ENCODE peak calls at places on chromosomes 5 and 9, in ten cellular contexts. O is right atrium auricular region, K is GM12878, B is cardiac muscle cell, J is lower lobe of right lung, H is fibroblast of lung, Z is HAP-1, V is upper lobe of left lung, R is heart left ventricle, C is SJSA1. X is an unnamed sample. For H3K36me3 and H3K4me1, the result is how much of the 10 kb centered on the place peaks cover.

GRCh38 chr5:81172710-81173109 is 60.4 kb upstream of the CKMT2 start:
- DNase-seq in O (no peak), K (no peak), B (no peak), J (no peak), H (no peak), Z (no peak), V (no peak), R (no peak), C (no peak), X (no peak)

GRCh38 chr9:135544981-135545635 is 818 bp upstream of the OBP2A start:
- DNase-seq in O (no peak), K (no peak), B (no peak), J (no peak), H (no peak), Z (no peak), V (peak), R (no peak), C (no peak), X (no peak)

GRCh38 chr5:110896901-110897300 is 158.1 kb downstream of the SLC25A46 start:
- DNase-seq in O (no peak), K (no peak), B (peak), J (no peak), H (peak), Z (no peak), V (no peak), R (no peak), C (no peak), X (no peak)

GRCh38 chr5:138874771-138875628 is at the start of gene LRRTM2:
- DNase-seq in O (no peak), K (no peak), B (peak), J (no peak), H (peak), Z (no peak), V (no peak), R (no peak), C (peak), X (no peak)

GRCh38 chr5:25744908-25745307 is 1100.1 kb upstream of the CDH10 start:
- DNase-seq in O (no peak), K (no peak), B (no peak), J (no peak), H (no peak), Z (no peak), V (no peak), R (no peak), C (no peak), X (no peak)

GRCh38 chr5:164188733-164189148 is 683.3 kb downstream of the MAT2B start:
- DNase-seq in O (no peak), K (no peak), B (no peak), J (no peak), H (no peak), Z (no peak), V (no peak), R (no peak), C (no peak), X (no peak)

GRCh38 chr9:100700689-100701318 is 122.9 kb downstream of the CAVIN4 start:
- DNase-seq in O (no peak), K (no peak), B (peak), J (no peak), H (no peak), Z (peak), V (no peak), R (no peak), C (peak), X (no peak)

GRCh38 chr9:76957258-76957657 is 51.3 kb upstream of the PRUNE2 start:
- DNase-seq in O (no peak), K (no peak), B (no peak), J (no peak), H (no peak), Z (no peak), V (no peak), R (no peak), C (no peak), X (no peak)

GRCh38 chr9:19208653-19209052 is 21.8 kb upstream of the DENND4C start:
- DNase-seq in O (no peak), K (no peak), B (no peak), J (no peak), H (no peak), Z (no peak), V (no peak), R (no peak), C (no peak), X (no peak)

GRCh38 chr9:131670247-131670681 is 69.6 kb downstream of the RAPGEF1 start:
- DNase-seq in O (peak), K (no peak), B (no peak), J (peak), H (no peak), Z (no peak), V (no peak), R (peak), C (no peak), X (no peak)

GRCh38 chr5:178348356-178349146 is 115.9 kb upstream of the PHYKPL start:
- DNase-seq in O (no peak), K (no peak), B (no peak), J (peak), H (no peak), Z (no peak), V (no peak), R (peak), C (no peak), X (no peak)

GRCh38 chr9:116683535-116683934 is 3.6 kb upstream of the TRIM32 start:
- DNase-seq in O (no peak), K (no peak), B (no peak), J (no peak), H (no peak), Z (no peak), V (no peak), R (no peak), C (no peak), X (no peak)

GRCh38 chr5:100520348-100520747 is 14.8 kb upstream of the FAM174A start:
- DNase-seq in O (no peak), K (no peak), B (no peak), J (no peak), H (no peak), Z (peak), V (no peak), R (no peak), C (no peak), X (no peak)

GRCh38 chr5:84274585-84275468 is 109.9 kb downstream of the EDIL3 start:
- DNase-seq in O (no peak), K (no peak), B (peak), J (no peak), H (peak), Z (peak), V (no peak), R (no peak), C (peak), X (no peak)

GRCh38 chr9:38392235-38393127 is at the start of gene ALDH1B1:
- DNase-seq in O (peak), K (peak), B (peak), J (peak), H (peak), Z (peak), V (peak), R (peak), C (peak), X (peak)

GRCh38 chr5:81749186-81749561 is 1.7 kb downstream of the SSBP2 start:
- DNase-seq in O (no peak), K (no peak), B (peak), J (no peak), H (peak), Z (no peak), V (no peak), R (no peak), C (no peak), X (no peak)

GRCh38 chr9:16712800-16713199 is 157.7 kb downstream of the BNC2 start:
- DNase-seq in O (no peak), K (no peak), B (no peak), J (no peak), H (no peak), Z (no peak), V (no peak), R (no peak), C (no peak), X (no peak)

GRCh38 chr9:123128591-123128990 is 95.1 kb downstream of the GPR21 start:
- DNase-seq in O (no peak), K (no peak), B (no peak), J (no peak), H (no peak), Z (no peak), V (no peak), R (no peak), C (no peak), X (no peak)
- H3K36me3 ChIP-seq in O (under half), K (under half), B (under half), J (under half), H (under half), Z (under half), V (under half), R (under half), C (under half), X (under half)

GRCh38 chr9:92969516-92970466 is 22.5 kb downstream of the FGD3 start:
- DNase-seq in O (peak), K (no peak), B (no peak), J (no peak), H (no peak), Z (no peak), V (peak), R (no peak), C (no peak), X (no peak)
- H3K4me1 ChIP-seq in O (under half), K (under half), B (under half), J (under half), H (under half), Z (under half), V (under half), R (under half), C (under half), X (under half)

GRCh38 chr9:87656485-87656884 is 69.4 kb upstream of the CTSL start:
- DNase-seq in O (no peak), K (no peak), B (peak), J (no peak), H (peak), Z (no peak), V (no peak), R (no peak), C (peak), X (no peak)
- H3K36me3 ChIP-seq in O (under half), K (under half), B (under half), J (under half), H (under half), Z (under half), V (under half), R (under half), C (half or more), X (under half)

DNA sequence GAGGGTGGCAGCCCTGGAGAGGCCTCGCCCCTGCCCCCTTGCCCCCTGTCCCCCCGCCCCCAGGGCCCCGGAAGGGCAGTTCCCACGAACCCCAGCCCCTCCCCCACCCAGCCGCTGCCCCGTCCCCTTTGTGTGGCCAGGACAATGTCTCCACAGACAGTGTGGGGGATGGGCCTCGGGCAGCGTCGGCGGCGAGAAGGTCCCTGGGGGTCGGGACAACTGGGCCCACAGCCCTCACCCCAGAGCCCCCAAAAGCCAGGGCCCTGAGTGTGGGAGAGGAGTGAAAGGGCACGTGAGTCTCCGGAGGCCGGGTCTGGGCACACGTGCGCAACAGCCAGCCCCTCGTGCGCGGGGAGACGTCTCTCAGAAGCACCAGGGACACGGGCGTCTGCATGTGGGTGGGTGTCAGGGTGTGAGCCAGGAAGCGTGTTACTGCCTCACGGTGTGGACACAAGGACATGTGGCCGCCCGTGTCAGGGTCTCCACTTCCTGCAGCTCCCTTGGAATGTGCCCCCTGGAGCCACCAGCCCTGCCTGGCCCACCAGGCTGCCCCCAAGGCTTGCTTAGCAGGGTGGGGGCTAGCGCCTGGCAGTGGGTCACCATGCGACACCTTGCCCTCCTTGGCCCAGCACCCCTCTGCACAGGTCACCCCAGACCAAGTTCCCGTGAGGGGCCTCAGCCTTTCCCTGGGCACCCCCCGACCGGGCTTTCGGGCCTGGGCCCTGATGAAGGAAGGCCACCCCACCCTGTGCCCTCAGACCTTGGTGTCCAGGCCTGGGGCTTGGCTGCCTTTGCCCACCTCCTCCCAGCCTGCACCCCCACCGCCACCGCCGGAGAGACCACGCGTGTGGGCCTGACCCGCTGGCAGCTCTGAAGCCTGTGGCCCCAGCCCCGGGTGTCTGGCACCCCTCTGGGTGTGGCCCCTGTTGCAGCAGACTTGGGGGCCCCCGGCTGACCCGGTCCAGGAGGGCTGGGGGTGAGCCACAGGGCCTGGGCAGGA is 12.8 kb upstream of the NRARP start:
- DNase-seq in O (no peak), K (no peak), B (no peak), J (no peak), H (no peak), Z (peak), V (peak), R (peak), C (no peak), X (peak)
- H3K4me1 ChIP-seq in O (half or more), K (under half), B (under half), J (under half), H (under half), Z (under half), V (under half), R (half or more), C (under half), X (under half)

DNA sequence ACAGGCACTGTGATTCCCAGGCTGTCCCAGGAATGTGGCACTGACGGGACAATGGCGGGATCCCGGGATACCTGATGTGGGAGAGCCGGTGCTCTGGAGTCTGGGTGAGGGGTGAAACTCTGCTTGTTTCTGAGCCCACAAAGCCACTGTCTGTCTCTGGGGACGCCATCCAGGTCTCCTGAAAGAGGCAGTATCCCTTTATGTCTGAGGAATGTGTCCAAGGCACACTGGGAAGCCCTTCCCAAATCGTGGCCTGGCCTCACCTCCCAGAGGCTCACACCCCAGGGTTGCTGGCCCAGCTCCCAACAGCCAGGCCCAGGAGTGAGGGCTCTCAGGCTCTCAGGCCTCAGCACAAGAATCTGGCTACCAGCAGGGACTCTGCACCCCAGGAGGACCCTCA is 27.1 kb downstream of the ORM2 start:
- DNase-seq in O (no peak), K (no peak), B (no peak), J (no peak), H (no peak), Z (no peak), V (no peak), R (no peak), C (no peak), X (no peak)
- H3K36me3 ChIP-seq in O (half or more), K (under half), B (under half), J (half or more), H (under half), Z (under half), V (half or more), R (under half), C (under half), X (under half)

GRCh38 chr5:114411380-114411931 is 49.6 kb downstream of the KCNN2 start:
- DNase-seq in O (no peak), K (no peak), B (no peak), J (no peak), H (no peak), Z (no peak), V (no peak), R (no peak), C (no peak), X (no peak)
- H3K4me1 ChIP-seq in O (under half), K (under half), B (under half), J (under half), H (under half), Z (under half), V (under half), R (under half), C (under half), X (under half)

GRCh38 chr5:124584991-124585715 is 161.3 kb downstream of the ZNF608 start:
- DNase-seq in O (no peak), K (no peak), B (no peak), J (no peak), H (no peak), Z (no peak), V (no peak), R (no peak), C (no peak), X (no peak)

GRCh38 chr5:124583469-124584350 is 162.7 kb downstream of the ZNF608 start:
- DNase-seq in O (no peak), K (peak), B (peak), J (no peak), H (peak), Z (no peak), V (no peak), R (no peak), C (peak), X (no peak)

GRCh38 chr5:124580512-124580911 is 165.9 kb downstream of the ZNF608 start:
- DNase-seq in O (no peak), K (no peak), B (no peak), J (no peak), H (no peak), Z (no peak), V (no peak), R (no peak), C (no peak), X (no peak)

GRCh38 chr5:124580925-124581821 is 165.3 kb downstream of the ZNF608 start:
- DNase-seq in O (no peak), K (no peak), B (no peak), J (no peak), H (no peak), Z (peak), V (no peak), R (no peak), C (no peak), X (no peak)

GRCh38 chr5:124581866-124582650 is 164.4 kb downstream of the ZNF608 start:
- DNase-seq in O (no peak), K (no peak), B (no peak), J (no peak), H (peak), Z (no peak), V (no peak), R (no peak), C (no peak), X (no peak)
- H3K36me3 ChIP-seq in O (under half), K (under half), B (under half), J (under half), H (under half), Z (under half), V (under half), R (under half), C (under half), X (under half)

DNA sequence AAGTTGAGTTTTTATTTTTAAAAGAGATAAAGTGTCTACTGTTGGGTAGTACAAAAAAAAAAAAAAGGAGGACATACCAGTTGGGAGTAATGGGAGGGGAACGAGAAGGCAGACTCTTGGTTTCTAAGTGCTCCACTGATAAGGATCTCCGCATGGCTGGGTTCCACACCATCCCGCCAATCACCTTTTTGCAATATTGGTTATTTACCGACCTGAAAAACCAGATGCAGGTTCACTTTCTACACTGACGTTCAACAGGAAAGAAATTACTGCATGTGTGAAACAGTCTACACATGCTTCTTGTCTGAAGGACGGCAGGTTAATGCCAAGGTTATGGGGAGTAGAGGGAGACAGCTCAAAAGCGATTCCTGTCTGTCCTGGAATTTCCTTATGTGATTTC is 75.5 kb downstream of the PTPN3 start:
- DNase-seq in O (no peak), K (peak), B (no peak), J (no peak), H (no peak), Z (no peak), V (no peak), R (no peak), C (no peak), X (peak)
- H3K4me1 ChIP-seq in O (under half), K (under half), B (under half), J (under half), H (under half), Z (under half), V (under half), R (under half), C (under half), X (under half)

DNA sequence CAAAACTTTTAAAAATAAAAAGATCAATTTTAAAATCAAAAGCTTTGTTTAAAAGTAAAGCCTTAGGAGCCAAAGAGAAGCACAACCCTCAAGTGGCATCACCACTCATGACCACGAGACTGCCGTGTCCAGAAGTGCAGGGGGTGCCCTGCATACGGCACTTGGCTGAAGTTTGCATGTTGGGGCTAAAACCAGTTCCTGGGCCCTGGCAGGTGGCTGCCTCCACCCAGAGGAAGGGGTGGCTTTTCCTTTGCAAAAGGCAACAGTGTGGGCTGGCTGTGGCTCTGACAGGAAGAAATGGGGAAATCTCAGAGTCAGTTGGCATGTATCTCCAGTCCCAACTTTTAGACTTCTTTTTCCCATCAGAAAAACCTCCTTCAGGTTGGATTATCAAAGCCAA is 15.2 kb downstream of the TRMO start:
- DNase-seq in O (no peak), K (no peak), B (no peak), J (peak), H (no peak), Z (no peak), V (no peak), R (no peak), C (no peak), X (no peak)
- H3K36me3 ChIP-seq in O (half or more), K (under half), B (under half), J (half or more), H (under half), Z (under half), V (under half), R (under half), C (under half), X (under half)